ENCODE peak calls at places on chromosomes 7 and 10, in nine cellular contexts. A is hippocampal formation; G is C1 segment of cervical spinal cord; D is GM12865; P is GM23248; R is choroid plexus epithelial cell; V is activated effector memory CD4-positive, alpha-beta T cell treated with Interleukin-2 at 50 U/mL for 16 hours; W is breast epithelium; F is transverse colon. O is an unnamed sample.
A peak's percentile ranks its signal among the peaks of the same experiment; 100 is the strongest.

GRCh38 chr10:91689731-91690168 is 56.9 kb upstream of the PPP1R3C start:
- DNase-seq in A (peak; percentile 17), G (no peak), D (no peak), P (peak; percentile 76), R (peak; percentile 42), V (no peak), W (peak; percentile 81), F (no peak), O (peak; percentile 73)

GRCh38 chr10:12606461-12606860 is 257.1 kb downstream of the CAMK1D start:
- DNase-seq in A (no peak), G (no peak), D (no peak), P (no peak), R (no peak), V (no peak), W (no peak), F (peak; percentile 69), O (no peak)

GRCh38 chr10:129440247-129440646 is 26.8 kb upstream of the MGMT start:
- DNase-seq in A (no peak), G (no peak), D (no peak), P (no peak), R (no peak), V (no peak), W (no peak), F (no peak), O (no peak)

GRCh38 chr7:159094919-159095915 is 49.5 kb downstream of the VIPR2 start:
- DNase-seq in A (no peak), G (no peak), D (no peak), P (no peak), R (no peak), V (no peak), W (no peak), F (no peak), O (no peak)

GRCh38 chr10:131398166-131398565 is 86.6 kb upstream of the TCERG1L start:
- DNase-seq in A (no peak), G (no peak), D (no peak), P (no peak), R (no peak), V (no peak), W (no peak), F (no peak), O (no peak)

GRCh38 chr10:132941640-132942051 is 724 bp downstream of the CFAP46 start:
- DNase-seq in A (no peak), G (no peak), D (no peak), P (no peak), R (no peak), V (no peak), W (no peak), F (no peak), O (no peak)

GRCh38 chr7:96962221-96962620 is 43.1 kb upstream of the DLX6 start:
- DNase-seq in A (no peak), G (no peak), D (no peak), P (no peak), R (no peak), V (no peak), W (no peak), F (no peak), O (peak; percentile 22)

GRCh38 chr7:149494738-149495368 is 2.8 kb downstream of the ZNF746 start:
- DNase-seq in A (peak; percentile 2), G (no peak), D (no peak), P (peak; percentile 40), R (peak; percentile 66), V (no peak), W (no peak), F (no peak), O (peak; percentile 72)

GRCh38 chr10:121553455-121553854 is 44.8 kb downstream of the FGFR2 start:
- DNase-seq in A (no peak), G (no peak), D (no peak), P (no peak), R (no peak), V (no peak), W (no peak), F (no peak), O (no peak)

O was measured in AG10803.